ENCODE peak calls at places on chromosomes 3 and 15, in four cellular contexts. T, Z, X and B are unnamed samples.

GRCh38 chr3:45861043-45861846 is 19.3 kb upstream of the LZTFL1 start:
- DNase-seq in T (no peak), Z (no peak), X (no peak), B (no peak)

GRCh38 chr3:14324224-14324944 is 78.0 kb upstream of the SLC6A6 start:
- DNase-seq in T (no peak), Z (no peak), X (peak; percentile 38), B (no peak)

GRCh38 chr3:24042174-24042878 is 97.2 kb downstream of the NR1D2 start:
- DNase-seq in T (no peak), Z (no peak), X (no peak), B (no peak)

GRCh38 chr3:154120903-154121235 is 321 bp upstream of the ARHGEF26 start:
- DNase-seq in T (no peak), Z (no peak), X (no peak), B (no peak)

GRCh38 chr3:13083898-13084297 is 10.7 kb upstream of the IQSEC1 start:
- DNase-seq in T (no peak), Z (peak; percentile 16), X (no peak), B (no peak)

GRCh38 chr3:85572978-85573377 is 614.2 kb downstream of the CADM2 start:
- DNase-seq in T (no peak), Z (no peak), X (no peak), B (no peak)

GRCh38 chr15:67142142-67143092 is 77.0 kb downstream of the SMAD3 start:
- DNase-seq in T (no peak), Z (no peak), X (peak; percentile 47), B (no peak)

GRCh38 chr3:38133557-38134405 is 3.1 kb downstream of the ACAA1 start:
- DNase-seq in T (no peak), Z (no peak), X (no peak), B (no peak)

GRCh38 chr15:69987492-69988482 is 109.9 kb downstream of the TLE3 start:
- DNase-seq in T (no peak), Z (no peak), X (no peak), B (no peak)

GRCh38 chr3:64267774-64268604 is 42.7 kb upstream of the PRICKLE2 start:
- DNase-seq in T (no peak), Z (no peak), X (peak; percentile 79), B (peak; percentile 71)

GRCh38 chr15:91867581-91868026 is 14.1 kb downstream of the SLCO3A1 start:
- DNase-seq in T (no peak), Z (no peak), X (peak; percentile 87), B (peak; percentile 85)

GRCh38 chr15:82093774-82094211 is 48.0 kb upstream of the MEX3B start:
- DNase-seq in T (no peak), Z (no peak), X (peak; percentile 40), B (no peak)

GRCh38 chr3:58234516-58234931 is 3.1 kb upstream of the ABHD6 start:
- DNase-seq in T (no peak), Z (no peak), X (peak; percentile 60), B (no peak)

GRCh38 chr15:70526221-70526973 is 237.0 kb downstream of the UACA start:
- DNase-seq in T (no peak), Z (peak; percentile 51), X (no peak), B (peak; percentile 68)

GRCh38 chr3:190534986-190535385 is 21.1 kb downstream of the IL1RAP start:
- DNase-seq in T (no peak), Z (no peak), X (no peak), B (no peak)

GRCh38 chr15:51348688-51349087 is 7.2 kb downstream of the GLDN start:
- DNase-seq in T (no peak), Z (no peak), X (no peak), B (no peak)

GRCh38 chr15:63372018-63372705 is 9.5 kb downstream of the CA12 start:
- DNase-seq in T (no peak), Z (no peak), X (peak; percentile 90), B (peak; percentile 72)

GRCh38 chr3:49715611-49716121 is 3.8 kb downstream of the AMIGO3 start:
- DNase-seq in T (no peak), Z (no peak), X (no peak), B (no peak)

GRCh38 chr3:146300756-146301155 is 49.9 kb upstream of the PLSCR4 start:
- DNase-seq in T (no peak), Z (no peak), X (no peak), B (no peak)

GRCh38 chr3:65951836-65952505 is 86.7 kb downstream of the MAGI1 start:
- DNase-seq in T (no peak), Z (no peak), X (no peak), B (no peak)

GRCh38 chr3:107082527-107082926 is 294.7 kb upstream of the CCDC54 start:
- DNase-seq in T (no peak), Z (no peak), X (no peak), B (no peak)

GRCh38 chr3:194973366-194974000 is 287.8 kb downstream of the FAM43A start:
- DNase-seq in T (no peak), Z (no peak), X (no peak), B (peak; percentile 22)

GRCh38 chr15:95175914-95176658 is 944.7 kb downstream of the MCTP2 start:
- DNase-seq in T (no peak), Z (no peak), X (no peak), B (no peak)

GRCh38 chr15:98684441-98684840 is 36.1 kb downstream of the IGF1R start:
- DNase-seq in T (no peak), Z (no peak), X (peak; percentile 36), B (no peak)

GRCh38 chr3:69368129-69368741 is 17.7 kb downstream of the FRMD4B start:
- DNase-seq in T (no peak), Z (peak; percentile 38), X (no peak), B (no peak)